ENCODE peak calls at places on chromosomes 2 and 18, in six cellular contexts. W, Y, A, L, V and K are unnamed samples.

GRCh38 chr2:196177124-196177523 is 5.7 kb upstream of the STK17B start:
- DNase-seq in L (no peak), W (no peak), A (no peak), Y (no peak), V (no peak), K (no peak)

GRCh38 chr2:66389651-66390131 is 45.2 kb upstream of the MEIS1 start:
- DNase-seq in L (no peak), V (no peak), Y (no peak), W (no peak), A (no peak), K (no peak)

GRCh38 chr2:19235308-19235707 is 123.1 kb downstream of the OSR1 start:
- DNase-seq in W (no peak), A (no peak), Y (no peak), V (no peak), L (no peak), K (no peak)

GRCh38 chr2:105924932-105925331 is 180.2 kb downstream of the NCK2 start:
- DNase-seq in V (no peak), A (no peak), Y (no peak), W (no peak), L (no peak), K (no peak)

GRCh38 chr18:2961828-2962227 is 51.1 kb downstream of the LPIN2 start:
- DNase-seq in W (no peak), A (no peak), V (no peak), L (peak), Y (no peak), K (no peak)

GRCh38 chr18:51503351-51503750 is 305.9 kb upstream of the MEX3C start:
- DNase-seq in Y (no peak), A (no peak), W (no peak), V (no peak), L (no peak), K (no peak)

GRCh38 chr2:1653137-1653789 is 91.1 kb downstream of the PXDN start:
- DNase-seq in W (no peak), V (peak), A (no peak), L (no peak), Y (no peak), K (peak)

GRCh38 chr2:63078852-63079606 is 28.4 kb downstream of the OTX1 start:
- DNase-seq in L (no peak), W (no peak), Y (no peak), V (no peak), A (no peak), K (no peak)